ENCODE peak calls at places on chromosomes 1 and 21, in nine cellular contexts. One of them, this sample, is unnamed.

GRCh38 chr1:67532452-67533216 is 102.4 kb upstream of the SERBP1 start:
- DNase-seq in fibroblast of the aortic adventitia: peak; percentile 95
- DNase-seq in GM23338: peak; percentile 83
- DNase-seq in pancreas: no peak
- DNase-seq in foreskin fibroblast: peak; percentile 77
- DNase-seq in heart right ventricle: no peak
- DNase-seq in body of pancreas: peak; percentile 58
- DNase-seq in CD8-positive, alpha-beta T cell: no peak
- DNase-seq in tibial artery: no peak
- DNase-seq in this sample: peak; percentile 67

GRCh38 chr1:94883688-94884087 is 43.2 kb downstream of the CNN3 start:
- DNase-seq in fibroblast of the aortic adventitia: peak; percentile 80
- DNase-seq in GM23338: no peak
- DNase-seq in pancreas: no peak
- DNase-seq in foreskin fibroblast: no peak
- DNase-seq in heart right ventricle: no peak
- DNase-seq in body of pancreas: peak; percentile 45
- DNase-seq in CD8-positive, alpha-beta T cell: no peak
- DNase-seq in tibial artery: no peak
- DNase-seq in this sample: no peak

GRCh38 chr1:200780545-200781444 is 42.1 kb downstream of the CAMSAP2 start:
- DNase-seq in fibroblast of the aortic adventitia: peak; percentile 70
- DNase-seq in GM23338: peak; percentile 31
- DNase-seq in pancreas: no peak
- DNase-seq in foreskin fibroblast: peak; percentile 15
- DNase-seq in heart right ventricle: no peak
- DNase-seq in body of pancreas: no peak
- DNase-seq in CD8-positive, alpha-beta T cell: no peak
- DNase-seq in tibial artery: no peak
- DNase-seq in this sample: no peak

GRCh38 chr1:156502749-156503671 is 2.4 kb upstream of the MEF2D start:
- DNase-seq in fibroblast of the aortic adventitia: peak; percentile 97
- DNase-seq in GM23338: peak; percentile 98
- DNase-seq in pancreas: no peak
- DNase-seq in foreskin fibroblast: peak; percentile 92
- DNase-seq in heart right ventricle: peak; percentile 67
- DNase-seq in body of pancreas: peak; percentile 69
- DNase-seq in CD8-positive, alpha-beta T cell: no peak
- DNase-seq in tibial artery: peak; percentile 96
- DNase-seq in this sample: peak; percentile 89

GRCh38 chr1:51316113-51316763 is 14.1 kb downstream of the TTC39A start:
- DNase-seq in fibroblast of the aortic adventitia: no peak
- DNase-seq in GM23338: no peak
- DNase-seq in pancreas: no peak
- DNase-seq in foreskin fibroblast: no peak
- DNase-seq in heart right ventricle: no peak
- DNase-seq in body of pancreas: peak; percentile 57
- DNase-seq in CD8-positive, alpha-beta T cell: no peak
- DNase-seq in tibial artery: no peak
- DNase-seq in this sample: no peak

GRCh38 chr1:222095606-222096475 is 354.0 kb upstream of the DUSP10 start:
- DNase-seq in fibroblast of the aortic adventitia: no peak
- DNase-seq in GM23338: peak; percentile 79
- DNase-seq in pancreas: no peak
- DNase-seq in foreskin fibroblast: no peak
- DNase-seq in heart right ventricle: no peak
- DNase-seq in body of pancreas: peak; percentile 50
- DNase-seq in CD8-positive, alpha-beta T cell: peak; percentile 13
- DNase-seq in tibial artery: no peak
- DNase-seq in this sample: no peak

GRCh38 chr1:205172729-205173366 is 38.7 kb downstream of the DSTYK start:
- DNase-seq in fibroblast of the aortic adventitia: peak; percentile 96
- DNase-seq in GM23338: no peak
- DNase-seq in pancreas: no peak
- DNase-seq in foreskin fibroblast: peak; percentile 90
- DNase-seq in heart right ventricle: no peak
- DNase-seq in body of pancreas: no peak
- DNase-seq in CD8-positive, alpha-beta T cell: no peak
- DNase-seq in tibial artery: no peak
- DNase-seq in this sample: peak; percentile 94

GRCh38 chr1:1721201-1721600 is 3.0 kb downstream of the CDK11A start:
- DNase-seq in fibroblast of the aortic adventitia: no peak
- DNase-seq in GM23338: no peak
- DNase-seq in pancreas: no peak
- DNase-seq in foreskin fibroblast: no peak
- DNase-seq in heart right ventricle: no peak
- DNase-seq in body of pancreas: no peak
- DNase-seq in CD8-positive, alpha-beta T cell: no peak
- DNase-seq in tibial artery: no peak
- DNase-seq in this sample: no peak

GRCh38 chr1:205294175-205294913 is 27.2 kb downstream of the NUAK2 start:
- DNase-seq in fibroblast of the aortic adventitia: peak; percentile 95
- DNase-seq in GM23338: peak; percentile 85
- DNase-seq in pancreas: no peak
- DNase-seq in foreskin fibroblast: peak; percentile 88
- DNase-seq in heart right ventricle: no peak
- DNase-seq in body of pancreas: no peak
- DNase-seq in CD8-positive, alpha-beta T cell: no peak
- DNase-seq in tibial artery: no peak
- DNase-seq in this sample: peak; percentile 78

GRCh38 chr1:168225476-168226190 is at the start of gene SFT2D2:
- DNase-seq in fibroblast of the aortic adventitia: peak; percentile 65
- DNase-seq in GM23338: peak; percentile 80
- DNase-seq in pancreas: peak; percentile 93
- DNase-seq in foreskin fibroblast: peak; percentile 71
- DNase-seq in heart right ventricle: peak; percentile 82
- DNase-seq in body of pancreas: peak; percentile 85
- DNase-seq in CD8-positive, alpha-beta T cell: peak; percentile 46
- DNase-seq in tibial artery: peak; percentile 88
- DNase-seq in this sample: no peak

GRCh38 chr1:57485643-57486042 is 61.8 kb upstream of the DAB1 start:
- DNase-seq in fibroblast of the aortic adventitia: peak; percentile 71
- DNase-seq in GM23338: no peak
- DNase-seq in pancreas: no peak
- DNase-seq in foreskin fibroblast: peak; percentile 58
- DNase-seq in heart right ventricle: no peak
- DNase-seq in body of pancreas: no peak
- DNase-seq in CD8-positive, alpha-beta T cell: no peak
- DNase-seq in tibial artery: no peak
- DNase-seq in this sample: no peak

GRCh38 chr1:9890224-9890731 is 19.8 kb downstream of the CTNNBIP1 start:
- DNase-seq in fibroblast of the aortic adventitia: peak; percentile 88
- DNase-seq in GM23338: peak; percentile 40
- DNase-seq in pancreas: peak; percentile 81
- DNase-seq in foreskin fibroblast: peak; percentile 87
- DNase-seq in heart right ventricle: peak; percentile 52
- DNase-seq in body of pancreas: peak; percentile 68
- DNase-seq in CD8-positive, alpha-beta T cell: no peak
- DNase-seq in tibial artery: no peak
- DNase-seq in this sample: no peak
- H3K4me3 ChIP-seq in fibroblast of the aortic adventitia: no peak overlapping the region
- H3K4me3 ChIP-seq in GM23338: no peak overlapping the region
- H3K4me3 ChIP-seq in pancreas: no peak overlapping the region
- H3K4me3 ChIP-seq in foreskin fibroblast: no peak overlapping the region
- H3K4me3 ChIP-seq in heart right ventricle: no peak overlapping the region
- H3K4me3 ChIP-seq in body of pancreas: no peak overlapping the region
- H3K4me3 ChIP-seq in CD8-positive, alpha-beta T cell: no peak overlapping the region
- H3K4me3 ChIP-seq in tibial artery: no peak overlapping the region
- H3K4me3 ChIP-seq in this sample: no peak overlapping the region

GRCh38 chr1:34879230-34879629 is 19.7 kb upstream of the SMIM12 start:
- DNase-seq in fibroblast of the aortic adventitia: no peak
- DNase-seq in GM23338: peak; percentile 79
- DNase-seq in pancreas: no peak
- DNase-seq in foreskin fibroblast: no peak
- DNase-seq in heart right ventricle: no peak
- DNase-seq in body of pancreas: no peak
- DNase-seq in CD8-positive, alpha-beta T cell: no peak
- DNase-seq in tibial artery: no peak
- DNase-seq in this sample: no peak
- TF ChIP-seq CTCF in fibroblast of the aortic adventitia: no peak
- TF ChIP-seq CTCF in GM23338: no peak
- TF ChIP-seq CTCF in pancreas: no peak
- TF ChIP-seq CTCF in foreskin fibroblast: no peak
- TF ChIP-seq CTCF in heart right ventricle: no peak
- TF ChIP-seq CTCF in body of pancreas: no peak
- TF ChIP-seq CTCF in CD8-positive, alpha-beta T cell: no peak
- TF ChIP-seq CTCF in tibial artery: no peak
- TF ChIP-seq CTCF in this sample: no peak

GRCh38 chr1:4601986-4602385 is 52.4 kb upstream of the AJAP1 start:
- DNase-seq in fibroblast of the aortic adventitia: no peak
- DNase-seq in GM23338: no peak
- DNase-seq in pancreas: peak; percentile 29
- DNase-seq in foreskin fibroblast: no peak
- DNase-seq in heart right ventricle: no peak
- DNase-seq in body of pancreas: no peak
- DNase-seq in CD8-positive, alpha-beta T cell: no peak
- DNase-seq in tibial artery: peak; percentile 20
- DNase-seq in this sample: no peak

GRCh38 chr1:4599951-4600481 is 54.4 kb upstream of the AJAP1 start:
- DNase-seq in fibroblast of the aortic adventitia: no peak
- DNase-seq in GM23338: no peak
- DNase-seq in pancreas: peak; percentile 33
- DNase-seq in foreskin fibroblast: no peak
- DNase-seq in heart right ventricle: no peak
- DNase-seq in body of pancreas: no peak
- DNase-seq in CD8-positive, alpha-beta T cell: no peak
- DNase-seq in tibial artery: peak; percentile 52
- DNase-seq in this sample: no peak

GRCh38 chr1:4599521-4599920 is 54.9 kb upstream of the AJAP1 start:
- DNase-seq in fibroblast of the aortic adventitia: no peak
- DNase-seq in GM23338: no peak
- DNase-seq in pancreas: no peak
- DNase-seq in foreskin fibroblast: no peak
- DNase-seq in heart right ventricle: no peak
- DNase-seq in body of pancreas: no peak
- DNase-seq in CD8-positive, alpha-beta T cell: no peak
- DNase-seq in tibial artery: peak; percentile 12
- DNase-seq in this sample: no peak

GRCh38 chr1:4602536-4603316 is 51.7 kb upstream of the AJAP1 start:
- DNase-seq in fibroblast of the aortic adventitia: no peak
- DNase-seq in GM23338: no peak
- DNase-seq in pancreas: no peak
- DNase-seq in foreskin fibroblast: no peak
- DNase-seq in heart right ventricle: no peak
- DNase-seq in body of pancreas: no peak
- DNase-seq in CD8-positive, alpha-beta T cell: no peak
- DNase-seq in tibial artery: peak; percentile 19
- DNase-seq in this sample: no peak

GRCh38 chr1:4600615-4601460 is 53.6 kb upstream of the AJAP1 start:
- DNase-seq in fibroblast of the aortic adventitia: no peak
- DNase-seq in GM23338: no peak
- DNase-seq in pancreas: peak; percentile 31
- DNase-seq in foreskin fibroblast: no peak
- DNase-seq in heart right ventricle: no peak
- DNase-seq in body of pancreas: no peak
- DNase-seq in CD8-positive, alpha-beta T cell: no peak
- DNase-seq in tibial artery: peak; percentile 43
- DNase-seq in this sample: no peak
- H3K4me3 ChIP-seq in fibroblast of the aortic adventitia: no peak overlapping the region
- H3K4me3 ChIP-seq in GM23338: no peak overlapping the region
- H3K4me3 ChIP-seq in pancreas: no peak overlapping the region
- H3K4me3 ChIP-seq in foreskin fibroblast: no peak overlapping the region
- H3K4me3 ChIP-seq in heart right ventricle: no peak overlapping the region
- H3K4me3 ChIP-seq in body of pancreas: no peak overlapping the region
- H3K4me3 ChIP-seq in CD8-positive, alpha-beta T cell: no peak overlapping the region
- H3K4me3 ChIP-seq in tibial artery: no peak overlapping the region
- H3K4me3 ChIP-seq in this sample: no peak overlapping the region

GRCh38 chr1:91476538-91477217 is 24.0 kb upstream of the CDC7 start:
- DNase-seq in fibroblast of the aortic adventitia: peak; percentile 61
- DNase-seq in GM23338: peak; percentile 25
- DNase-seq in pancreas: no peak
- DNase-seq in foreskin fibroblast: no peak
- DNase-seq in heart right ventricle: no peak
- DNase-seq in body of pancreas: no peak
- DNase-seq in CD8-positive, alpha-beta T cell: no peak
- DNase-seq in tibial artery: no peak
- DNase-seq in this sample: no peak
- TF ChIP-seq CTCF in fibroblast of the aortic adventitia: no peak
- TF ChIP-seq CTCF in GM23338: peak; percentile 50
- TF ChIP-seq CTCF in pancreas: no peak
- TF ChIP-seq CTCF in foreskin fibroblast: no peak
- TF ChIP-seq CTCF in heart right ventricle: no peak
- TF ChIP-seq CTCF in body of pancreas: no peak
- TF ChIP-seq CTCF in CD8-positive, alpha-beta T cell: no peak
- TF ChIP-seq CTCF in tibial artery: no peak
- TF ChIP-seq CTCF in this sample: no peak

DNA sequence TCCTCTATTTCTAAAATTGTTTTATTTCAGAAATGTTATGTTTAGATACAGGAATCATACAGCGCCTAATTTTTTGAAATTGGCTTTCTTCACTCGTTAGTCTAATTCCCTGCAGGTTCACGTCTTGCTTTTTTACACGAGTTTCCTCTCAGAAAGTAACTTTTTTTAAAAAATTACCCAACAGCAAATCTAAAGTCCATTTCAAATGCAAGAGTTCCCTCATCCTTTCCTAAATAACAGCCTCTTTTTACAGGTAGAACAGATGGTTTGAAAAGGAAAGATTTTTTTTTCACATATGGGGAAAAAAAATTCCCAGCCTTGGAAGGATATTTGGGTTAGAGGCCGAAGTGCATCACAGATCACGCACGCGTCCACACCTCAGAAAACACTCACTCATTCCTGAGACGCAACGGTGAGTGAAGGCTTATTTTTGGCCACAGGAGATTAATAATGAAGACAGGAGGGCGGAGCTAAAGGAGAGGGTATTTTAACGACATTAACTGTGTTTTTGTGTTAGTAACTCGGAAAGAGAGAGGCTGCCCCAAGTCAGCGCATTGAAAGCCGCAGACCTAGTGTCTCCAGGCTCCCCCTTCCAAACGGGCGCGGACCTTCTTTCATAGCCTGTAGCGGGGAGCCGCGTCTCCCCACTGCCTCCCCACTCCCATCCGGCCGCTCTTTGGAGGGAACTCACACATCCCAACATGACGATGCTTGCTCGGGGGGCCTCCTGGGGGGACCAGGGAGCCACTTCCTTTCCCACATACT is 936 bp upstream of the RIPK4 start:
- DNase-seq in fibroblast of the aortic adventitia: peak; percentile 8
- DNase-seq in GM23338: peak; percentile 77
- DNase-seq in pancreas: peak; percentile 44
- DNase-seq in foreskin fibroblast: peak; percentile 9
- DNase-seq in heart right ventricle: no peak
- DNase-seq in body of pancreas: peak; percentile 45
- DNase-seq in CD8-positive, alpha-beta T cell: no peak
- DNase-seq in tibial artery: peak; percentile 63
- DNase-seq in this sample: no peak
- H3K4me3 ChIP-seq in fibroblast of the aortic adventitia: peak overlapping the region; percentile 19
- H3K4me3 ChIP-seq in GM23338: peak overlapping the region; percentile 77
- H3K4me3 ChIP-seq in pancreas: peak overlapping the region; percentile 79
- H3K4me3 ChIP-seq in foreskin fibroblast: peak overlapping the region; percentile 48
- H3K4me3 ChIP-seq in heart right ventricle: no peak overlapping the region
- H3K4me3 ChIP-seq in body of pancreas: no peak overlapping the region
- H3K4me3 ChIP-seq in CD8-positive, alpha-beta T cell: peak overlapping the region; percentile 40
- H3K4me3 ChIP-seq in tibial artery: peak overlapping the region; percentile 65
- H3K4me3 ChIP-seq in this sample: peak overlapping the region; percentile 66